ENCODE peak calls at places on chromosomes 13 and 19, in nine cellular contexts. One of them, this sample, is unnamed.

GRCh38 chr19:7191946-7192691 is 102.1 kb downstream of the INSR start:
- DNase-seq in H9: no peak
- DNase-seq in Calu3: no peak
- DNase-seq in DND-41: peak
- DNase-seq in foreskin fibroblast: peak
- DNase-seq in upper lobe of left lung: no peak
- DNase-seq in left lung: no peak
- DNase-seq in tibial nerve: no peak
- DNase-seq in CD4-positive, alpha-beta T cell: peak
- DNase-seq in this sample: no peak

GRCh38 chr13:25847145-25847544 is 204.7 kb downstream of the SHISA2 start:
- DNase-seq in tibial nerve: no peak
- DNase-seq in upper lobe of left lung: no peak
- DNase-seq in foreskin fibroblast: no peak
- DNase-seq in DND-41: peak
- DNase-seq in left lung: no peak
- DNase-seq in CD4-positive, alpha-beta T cell: no peak
- DNase-seq in Calu3: no peak
- DNase-seq in H9: no peak
- DNase-seq in this sample: no peak

GRCh38 chr13:98187862-98188261 is 10.8 kb upstream of the RNF113B start:
- DNase-seq in Calu3: no peak
- DNase-seq in foreskin fibroblast: no peak
- DNase-seq in tibial nerve: no peak
- DNase-seq in CD4-positive, alpha-beta T cell: no peak
- DNase-seq in left lung: no peak
- DNase-seq in upper lobe of left lung: no peak
- DNase-seq in DND-41: no peak
- DNase-seq in H9: no peak
- DNase-seq in this sample: no peak

GRCh38 chr19:46511237-46511636 is 15.6 kb upstream of the PNMA8B start:
- DNase-seq in CD4-positive, alpha-beta T cell: no peak
- DNase-seq in tibial nerve: no peak
- DNase-seq in DND-41: no peak
- DNase-seq in left lung: no peak
- DNase-seq in Calu3: no peak
- DNase-seq in upper lobe of left lung: no peak
- DNase-seq in foreskin fibroblast: no peak
- DNase-seq in H9: no peak
- DNase-seq in this sample: no peak

GRCh38 chr13:75703768-75704167 is 67.6 kb downstream of the LMO7 start:
- DNase-seq in CD4-positive, alpha-beta T cell: no peak
- DNase-seq in DND-41: no peak
- DNase-seq in tibial nerve: no peak
- DNase-seq in upper lobe of left lung: no peak
- DNase-seq in Calu3: no peak
- DNase-seq in foreskin fibroblast: no peak
- DNase-seq in left lung: no peak
- DNase-seq in H9: no peak
- DNase-seq in this sample: no peak

GRCh38 chr19:1210227-1210538 is 4.6 kb downstream of the STK11 start:
- DNase-seq in foreskin fibroblast: no peak
- DNase-seq in H9: no peak
- DNase-seq in CD4-positive, alpha-beta T cell: no peak
- DNase-seq in DND-41: no peak
- DNase-seq in Calu3: no peak
- DNase-seq in upper lobe of left lung: no peak
- DNase-seq in tibial nerve: no peak
- DNase-seq in left lung: no peak
- DNase-seq in this sample: peak

GRCh38 chr13:114143806-114144605 is 11.6 kb upstream of the RASA3 start:
- DNase-seq in left lung: peak
- DNase-seq in foreskin fibroblast: no peak
- DNase-seq in DND-41: peak
- DNase-seq in Calu3: no peak
- DNase-seq in CD4-positive, alpha-beta T cell: no peak
- DNase-seq in tibial nerve: no peak
- DNase-seq in H9: peak
- DNase-seq in upper lobe of left lung: no peak
- DNase-seq in this sample: peak

GRCh38 chr13:23617551-23618014 is 47.4 kb downstream of the TNFRSF19 start:
- DNase-seq in left lung: no peak
- DNase-seq in H9: no peak
- DNase-seq in DND-41: no peak
- DNase-seq in upper lobe of left lung: no peak
- DNase-seq in CD4-positive, alpha-beta T cell: no peak
- DNase-seq in Calu3: no peak
- DNase-seq in foreskin fibroblast: peak
- DNase-seq in tibial nerve: no peak
- DNase-seq in this sample: no peak

GRCh38 chr19:41296323-41296935 is 13.5 kb upstream of the CCDC97 start:
- DNase-seq in upper lobe of left lung: no peak
- DNase-seq in foreskin fibroblast: no peak
- DNase-seq in left lung: no peak
- DNase-seq in CD4-positive, alpha-beta T cell: no peak
- DNase-seq in Calu3: no peak
- DNase-seq in tibial nerve: no peak
- DNase-seq in DND-41: no peak
- DNase-seq in H9: no peak
- DNase-seq in this sample: no peak

GRCh38 chr19:17025361-17025760 is 1.2 kb downstream of the CPAMD8 start:
- DNase-seq in H9: no peak
- DNase-seq in upper lobe of left lung: no peak
- DNase-seq in DND-41: no peak
- DNase-seq in left lung: no peak
- DNase-seq in foreskin fibroblast: no peak
- DNase-seq in Calu3: no peak
- DNase-seq in tibial nerve: no peak
- DNase-seq in CD4-positive, alpha-beta T cell: no peak
- DNase-seq in this sample: no peak

GRCh38 chr19:17178291-17178690 is 36.9 kb upstream of the USE1 start:
- DNase-seq in CD4-positive, alpha-beta T cell: no peak
- DNase-seq in foreskin fibroblast: no peak
- DNase-seq in DND-41: no peak
- DNase-seq in left lung: no peak
- DNase-seq in tibial nerve: no peak
- DNase-seq in Calu3: no peak
- DNase-seq in H9: no peak
- DNase-seq in upper lobe of left lung: no peak
- DNase-seq in this sample: no peak

GRCh38 chr13:39407138-39407537 is 195.9 kb downstream of the LHFPL6 start:
- DNase-seq in CD4-positive, alpha-beta T cell: no peak
- DNase-seq in DND-41: no peak
- DNase-seq in H9: no peak
- DNase-seq in foreskin fibroblast: no peak
- DNase-seq in Calu3: no peak
- DNase-seq in tibial nerve: no peak
- DNase-seq in upper lobe of left lung: no peak
- DNase-seq in left lung: no peak
- DNase-seq in this sample: no peak

GRCh38 chr13:64041296-64041695 is 2625.6 kb upstream of the PCDH20 start:
- DNase-seq in tibial nerve: no peak
- DNase-seq in left lung: no peak
- DNase-seq in foreskin fibroblast: no peak
- DNase-seq in H9: no peak
- DNase-seq in upper lobe of left lung: no peak
- DNase-seq in Calu3: no peak
- DNase-seq in CD4-positive, alpha-beta T cell: no peak
- DNase-seq in DND-41: no peak
- DNase-seq in this sample: no peak

GRCh38 chr13:91284335-91284734 is 63.2 kb upstream of the MIR17HG start:
- DNase-seq in Calu3: no peak
- DNase-seq in tibial nerve: no peak
- DNase-seq in H9: no peak
- DNase-seq in DND-41: no peak
- DNase-seq in CD4-positive, alpha-beta T cell: no peak
- DNase-seq in upper lobe of left lung: no peak
- DNase-seq in foreskin fibroblast: no peak
- DNase-seq in left lung: no peak
- DNase-seq in this sample: no peak

GRCh38 chr19:18502236-18502632 is 19.6 kb downstream of the ELL start:
- DNase-seq in CD4-positive, alpha-beta T cell: no peak
- DNase-seq in upper lobe of left lung: no peak
- DNase-seq in foreskin fibroblast: no peak
- DNase-seq in left lung: no peak
- DNase-seq in tibial nerve: no peak
- DNase-seq in DND-41: no peak
- DNase-seq in H9: no peak
- DNase-seq in Calu3: no peak
- DNase-seq in this sample: no peak

GRCh38 chr19:5155586-5156210 is 184.9 kb downstream of the PTPRS start:
- DNase-seq in Calu3: no peak
- DNase-seq in left lung: no peak
- DNase-seq in DND-41: no peak
- DNase-seq in H9: no peak
- DNase-seq in foreskin fibroblast: no peak
- DNase-seq in upper lobe of left lung: no peak
- DNase-seq in tibial nerve: no peak
- DNase-seq in CD4-positive, alpha-beta T cell: no peak
- DNase-seq in this sample: no peak

GRCh38 chr19:1423445-1424181 is 14.6 kb upstream of the RPS15 start:
- DNase-seq in left lung: no peak
- DNase-seq in H9: no peak
- DNase-seq in tibial nerve: no peak
- DNase-seq in upper lobe of left lung: peak
- DNase-seq in foreskin fibroblast: no peak
- DNase-seq in Calu3: no peak
- DNase-seq in DND-41: no peak
- DNase-seq in CD4-positive, alpha-beta T cell: no peak
- DNase-seq in this sample: no peak

GRCh38 chr13:29905845-29906244 is 55.4 kb upstream of the UBL3 start:
- DNase-seq in Calu3: peak
- DNase-seq in H9: no peak
- DNase-seq in DND-41: no peak
- DNase-seq in upper lobe of left lung: no peak
- DNase-seq in left lung: no peak
- DNase-seq in CD4-positive, alpha-beta T cell: no peak
- DNase-seq in tibial nerve: no peak
- DNase-seq in foreskin fibroblast: no peak
- DNase-seq in this sample: no peak

GRCh38 chr19:5960005-5961001 is 17.6 kb downstream of the RANBP3 start:
- DNase-seq in tibial nerve: no peak
- DNase-seq in left lung: no peak
- DNase-seq in foreskin fibroblast: no peak
- DNase-seq in CD4-positive, alpha-beta T cell: no peak
- DNase-seq in DND-41: no peak
- DNase-seq in H9: no peak
- DNase-seq in Calu3: no peak
- DNase-seq in upper lobe of left lung: no peak
- DNase-seq in this sample: no peak

GRCh38 chr13:77038907-77039470 is 12.0 kb upstream of the FBXL3 start:
- DNase-seq in H9: no peak
- DNase-seq in Calu3: no peak
- DNase-seq in upper lobe of left lung: no peak
- DNase-seq in CD4-positive, alpha-beta T cell: no peak
- DNase-seq in left lung: no peak
- DNase-seq in DND-41: no peak
- DNase-seq in foreskin fibroblast: no peak
- DNase-seq in tibial nerve: no peak
- DNase-seq in this sample: no peak

DNA sequence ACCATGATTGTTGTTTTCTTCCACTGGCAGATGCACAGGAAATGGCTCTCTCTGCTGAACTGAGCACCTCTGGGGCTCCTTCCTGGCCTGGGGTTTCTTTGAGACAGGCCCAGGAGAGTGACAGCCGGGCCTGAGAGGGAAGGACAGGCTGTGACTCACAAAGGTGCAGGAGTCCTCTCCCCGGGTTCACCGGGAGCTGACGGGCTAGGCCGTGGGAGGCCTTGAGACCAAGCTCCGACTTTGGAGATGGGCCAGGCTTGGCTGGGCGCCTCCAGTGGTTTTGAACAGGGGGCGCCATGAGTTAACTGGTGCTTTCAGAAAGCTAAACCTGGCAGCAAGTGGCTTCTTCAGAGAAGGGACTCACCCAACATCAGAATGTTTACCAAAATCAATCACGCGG is 143.4 kb downstream of the URI1 start:
- DNase-seq in tibial nerve: no peak
- DNase-seq in left lung: no peak
- DNase-seq in foreskin fibroblast: no peak
- DNase-seq in upper lobe of left lung: no peak
- DNase-seq in DND-41: peak
- DNase-seq in CD4-positive, alpha-beta T cell: no peak
- DNase-seq in H9: peak
- DNase-seq in Calu3: peak
- DNase-seq in this sample: peak
- TF ChIP-seq CTCF in tibial nerve: no peak
- TF ChIP-seq CTCF in left lung: no peak
- TF ChIP-seq CTCF in foreskin fibroblast: no peak
- TF ChIP-seq CTCF in upper lobe of left lung: no peak
- TF ChIP-seq CTCF in DND-41: no peak
- TF ChIP-seq CTCF in CD4-positive, alpha-beta T cell: no peak
- TF ChIP-seq CTCF in H9: peak
- TF ChIP-seq CTCF in Calu3: no peak
- TF ChIP-seq CTCF in this sample: no peak

GRCh38 chr13:94192576-94192975 is 286.9 kb downstream of the DCT start:
- DNase-seq in upper lobe of left lung: no peak
- DNase-seq in left lung: no peak
- DNase-seq in DND-41: peak
- DNase-seq in CD4-positive, alpha-beta T cell: no peak
- DNase-seq in tibial nerve: peak
- DNase-seq in foreskin fibroblast: no peak
- DNase-seq in H9: peak
- DNase-seq in Calu3: no peak
- DNase-seq in this sample: no peak
- TF ChIP-seq CTCF in upper lobe of left lung: no peak
- TF ChIP-seq CTCF in left lung: peak
- TF ChIP-seq CTCF in DND-41: peak
- TF ChIP-seq CTCF in CD4-positive, alpha-beta T cell: no peak
- TF ChIP-seq CTCF in tibial nerve: no peak
- TF ChIP-seq CTCF in foreskin fibroblast: no peak
- TF ChIP-seq CTCF in H9: peak
- TF ChIP-seq CTCF in Calu3: no peak
- TF ChIP-seq CTCF in this sample: peak

DNA sequence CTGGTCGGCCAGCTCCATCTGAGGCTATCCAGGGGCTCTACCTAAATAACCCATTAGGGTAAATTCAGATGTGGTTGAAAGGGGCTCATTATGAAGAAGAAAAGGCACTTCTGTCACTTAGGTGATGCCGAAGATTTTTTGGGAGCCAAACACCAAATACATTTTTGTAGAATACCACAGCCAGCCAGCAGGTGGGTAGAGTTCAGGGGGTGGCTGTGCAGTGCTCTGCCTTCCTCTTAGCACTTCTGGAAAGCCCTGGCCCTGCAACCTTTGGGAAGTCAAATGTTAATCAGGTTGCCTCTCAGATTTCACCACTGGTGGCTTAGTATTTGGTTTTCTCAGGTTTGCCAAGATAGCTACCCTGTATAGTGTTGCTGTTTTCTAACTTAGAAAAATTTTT is 18.5 kb upstream of the GPR18 start:
- DNase-seq in tibial nerve: no peak
- DNase-seq in CD4-positive, alpha-beta T cell: no peak
- DNase-seq in DND-41: no peak
- DNase-seq in Calu3: no peak
- DNase-seq in foreskin fibroblast: no peak
- DNase-seq in upper lobe of left lung: no peak
- DNase-seq in H9: no peak
- DNase-seq in left lung: no peak
- DNase-seq in this sample: no peak
- TF ChIP-seq CTCF in tibial nerve: no peak
- TF ChIP-seq CTCF in CD4-positive, alpha-beta T cell: no peak
- TF ChIP-seq CTCF in DND-41: no peak
- TF ChIP-seq CTCF in Calu3: no peak
- TF ChIP-seq CTCF in foreskin fibroblast: no peak
- TF ChIP-seq CTCF in upper lobe of left lung: no peak
- TF ChIP-seq CTCF in H9: peak
- TF ChIP-seq CTCF in left lung: no peak
- TF ChIP-seq CTCF in this sample: no peak

GRCh38 chr13:61466280-61466679 is 50.6 kb upstream of the PCDH20 start:
- DNase-seq in tibial nerve: no peak
- DNase-seq in H9: peak
- DNase-seq in DND-41: no peak
- DNase-seq in left lung: no peak
- DNase-seq in Calu3: no peak
- DNase-seq in foreskin fibroblast: no peak
- DNase-seq in CD4-positive, alpha-beta T cell: no peak
- DNase-seq in upper lobe of left lung: no peak
- DNase-seq in this sample: no peak
- TF ChIP-seq CTCF in tibial nerve: no peak
- TF ChIP-seq CTCF in H9: peak
- TF ChIP-seq CTCF in DND-41: no peak
- TF ChIP-seq CTCF in left lung: no peak
- TF ChIP-seq CTCF in Calu3: no peak
- TF ChIP-seq CTCF in foreskin fibroblast: no peak
- TF ChIP-seq CTCF in CD4-positive, alpha-beta T cell: no peak
- TF ChIP-seq CTCF in upper lobe of left lung: no peak
- TF ChIP-seq CTCF in this sample: peak

This sample was measured in RWPE2.